ENCODE peak calls at places on chromosome 16, in nine cellular contexts. E is NCI-H1417; R is astrocyte of the spinal cord; G is A549; D is activated CD4-positive, alpha-beta T cell treated with anti-CD3 and anti-CD28 coated beads for 24 hours; P is CD8-positive, alpha-beta T cell; Y is GM12865; M is dorsolateral prefrontal cortex; A is T-helper 17 cell. Q is an unnamed sample.

GRCh38 chr16:56372013-56372634 is 53.2 kb downstream of the AMFR start:
- DNase-seq in E (no peak), R (no peak), G (no peak), D (no peak), P (no peak), Y (no peak), M (no peak), A (no peak), Q (no peak)

GRCh38 chr16:80274576-80275191 is 266.1 kb upstream of the DYNLRB2 start:
- DNase-seq in E (no peak), R (peak), G (no peak), D (no peak), P (no peak), Y (no peak), M (no peak), A (no peak), Q (no peak)

GRCh38 chr16:77212736-77213541 is 13.7 kb downstream of the SYCE1L start:
- DNase-seq in E (peak), R (peak), G (peak), D (peak), P (peak), Y (peak), M (no peak), A (peak), Q (peak)

GRCh38 chr16:21263640-21264211 is 14.4 kb downstream of the CRYM start:
- DNase-seq in E (no peak), R (peak), G (peak), D (no peak), P (no peak), Y (peak), M (no peak), A (no peak), Q (no peak)

GRCh38 chr16:55842369-55843104 is 9.6 kb upstream of the CES1 start:
- DNase-seq in E (peak), R (peak), G (peak), D (no peak), P (peak), Y (peak), M (no peak), A (no peak), Q (peak)

GRCh38 chr16:11691235-11691634 is 23.0 kb downstream of the SNN start:
- DNase-seq in E (no peak), R (no peak), G (no peak), D (no peak), P (no peak), Y (no peak), M (no peak), A (no peak), Q (no peak)

GRCh38 chr16:85328665-85329058 is 216.4 kb upstream of the CIBAR2 start:
- DNase-seq in E (peak), R (no peak), G (no peak), D (no peak), P (no peak), Y (no peak), M (no peak), A (no peak), Q (no peak)

GRCh38 chr16:84777435-84777834 is 42.4 kb upstream of the CRISPLD2 start:
- DNase-seq in E (no peak), R (no peak), G (no peak), D (no peak), P (no peak), Y (no peak), M (peak), A (no peak), Q (no peak)

GRCh38 chr16:73996624-73997339 is 299.8 kb upstream of the PSMD7 start:
- DNase-seq in E (no peak), R (no peak), G (no peak), D (no peak), P (no peak), Y (no peak), M (no peak), A (no peak), Q (no peak)

GRCh38 chr16:4053663-4054479 is 62.4 kb downstream of the ADCY9 start:
- DNase-seq in E (peak), R (peak), G (peak), D (no peak), P (no peak), Y (no peak), M (no peak), A (no peak), Q (peak)

Q was measured in NCI-H1105.